ENCODE peak calls at places on chromosomes 4 and X, in four cellular contexts. C is ELF-1, R is foreskin fibroblast, Y is kidney tubule cell. N is an unnamed sample.

GRCh38 chr4:6369924-6370645 is 100.4 kb downstream of the WFS1 start:
- DNase-seq in C (peak), R (no peak), Y (no peak), N (no peak)

GRCh38 chr4:48898733-48899431 is 7.7 kb downstream of the OCIAD2 start:
- DNase-seq in C (no peak), R (no peak), Y (no peak), N (no peak)

GRCh38 chr4:65089666-65090065 is 580.6 kb downstream of the EPHA5 start:
- DNase-seq in C (peak), R (no peak), Y (peak), N (no peak)

GRCh38 chr4:73822389-73822788 is 14.1 kb upstream of the CXCL6 start:
- DNase-seq in C (no peak), R (peak), Y (peak), N (no peak)

GRCh38 chrX:1051421-1051820 is 161.0 kb downstream of the CRLF2 start:
- DNase-seq in C (no peak), R (no peak), Y (no peak), N (no peak)

GRCh38 chr4:574346-575161 is 1.5 kb downstream of the TMEM271 start:
- DNase-seq in C (no peak), R (no peak), Y (no peak), N (no peak)

GRCh38 chrX:136627381-136627780 is 20.6 kb upstream of the CD40LG start:
- DNase-seq in C (no peak), R (no peak), Y (no peak), N (no peak)

GRCh38 chr4:7756071-7756470 is 183.6 kb downstream of the AFAP1 start:
- DNase-seq in C (peak), R (no peak), Y (no peak), N (no peak)

GRCh38 chr4:24768006-24768405 is 27.4 kb upstream of the SOD3 start:
- DNase-seq in C (no peak), R (no peak), Y (no peak), N (no peak)

GRCh38 chr4:124212835-124213640 is 499.5 kb downstream of the ANKRD50 start:
- DNase-seq in C (no peak), R (peak), Y (no peak), N (no peak)

GRCh38 chr4:173288296-173288695 is 45.9 kb downstream of the HMGB2 start:
- DNase-seq in C (peak), R (peak), Y (peak), N (no peak)

GRCh38 chrX:53323196-53323595 is 41.8 kb upstream of the IQSEC2 start:
- DNase-seq in C (no peak), R (no peak), Y (no peak), N (no peak)

GRCh38 chr4:1747603-1747967 is 26.3 kb downstream of the TACC3 start:
- DNase-seq in C (no peak), R (no peak), Y (no peak), N (no peak)

GRCh38 chr4:185738038-185738552 is 73.9 kb downstream of the SORBS2 start:
- DNase-seq in C (no peak), R (peak), Y (no peak), N (no peak)

GRCh38 chr4:139279723-139280620 is at the start of gene MGARP:
- DNase-seq in C (peak), R (peak), Y (peak), N (no peak)

GRCh38 chr4:188780028-188780427 is 640.8 kb downstream of the TRIML1 start:
- DNase-seq in C (no peak), R (no peak), Y (no peak), N (no peak)

GRCh38 chr4:104404384-104404783 is 90.3 kb downstream of the CXXC4 start:
- DNase-seq in C (no peak), R (no peak), Y (no peak), N (no peak)

GRCh38 chrX:16851827-16852226 is 18.3 kb downstream of the RBBP7 start:
- DNase-seq in C (no peak), R (no peak), Y (no peak), N (no peak)

GRCh38 chrX:112056886-112057285 is 25.7 kb downstream of the TRPC5 start:
- DNase-seq in C (no peak), R (no peak), Y (no peak), N (no peak)

GRCh38 chr4:965048-965765 is 8.2 kb downstream of the DGKQ start:
- DNase-seq in C (no peak), R (no peak), Y (no peak), N (no peak)

GRCh38 chr4:111283066-111283677 is 660.3 kb upstream of the PITX2 start:
- DNase-seq in C (peak), R (peak), Y (peak), N (peak)

GRCh38 chrX:38717871-38718270 is 83.4 kb upstream of the MID1IP1 start:
- DNase-seq in C (peak), R (peak), Y (peak), N (peak)

GRCh38 chrX:10974920-10975319 is 136.2 kb upstream of the HCCS start:
- DNase-seq in C (no peak), R (no peak), Y (no peak), N (no peak)

N was measured in GM12891.